ENCODE peak calls at places on chromosome 3, in six cellular contexts. G is foreskin fibroblast; F is endodermal cell; A is CD8-positive, alpha-beta memory T cell; K is psoas muscle; Y is left lung. C is an unnamed sample.

GRCh38 chr3:76495216-76495615 is 544.7 kb upstream of the ROBO2 start:
- DNase-seq in G (peak; percentile 3), F (no peak), A (no peak), K (no peak), Y (no peak), C (no peak)

GRCh38 chr3:195123196-195123805 is 147.7 kb downstream of the XXYLT1 start:
- DNase-seq in G (no peak), F (peak; percentile 76), A (no peak), K (no peak), Y (no peak), C (peak; percentile 86)

GRCh38 chr3:112360574-112360973 is 27.6 kb downstream of the CD200 start:
- DNase-seq in G (no peak), F (no peak), A (no peak), K (no peak), Y (no peak), C (no peak)

GRCh38 chr3:49415931-49416601 is 3.8 kb downstream of the TCTA start:
- DNase-seq in G (no peak), F (no peak), A (peak; percentile 79), K (peak; percentile 46), Y (peak; percentile 17), C (no peak)

GRCh38 chr3:37903320-37903719 is 41.6 kb downstream of the CTDSPL start:
- DNase-seq in G (no peak), F (no peak), A (no peak), K (no peak), Y (no peak), C (no peak)

GRCh38 chr3:65971281-65972252 is 67.2 kb downstream of the MAGI1 start:
- DNase-seq in G (peak; percentile 49), F (peak; percentile 76), A (no peak), K (no peak), Y (no peak), C (no peak)

GRCh38 chr3:139906441-139906840 is 28.5 kb upstream of the CLSTN2 start:
- DNase-seq in G (peak; percentile 8), F (peak; percentile 77), A (no peak), K (no peak), Y (no peak), C (no peak)

GRCh38 chr3:133384331-133385027 is 15.4 kb upstream of the BFSP2 start:
- DNase-seq in G (peak; percentile 69), F (peak; percentile 92), A (no peak), K (peak; percentile 81), Y (peak; percentile 82), C (peak; percentile 86)

GRCh38 chr3:14335774-14336413 is 66.5 kb upstream of the SLC6A6 start:
- DNase-seq in G (no peak), F (no peak), A (no peak), K (no peak), Y (no peak), C (no peak)

GRCh38 chr3:18575573-18575972 is 150.4 kb upstream of the SATB1 start:
- DNase-seq in G (no peak), F (no peak), A (no peak), K (no peak), Y (no peak), C (no peak)

GRCh38 chr3:50246517-50246954 is 10.5 kb downstream of the GNAI2 start:
- DNase-seq in G (peak; percentile 95), F (peak; percentile 87), A (peak; percentile 87), K (no peak), Y (peak; percentile 79), C (peak; percentile 72)

GRCh38 chr3:157475921-157476395 is 27.3 kb downstream of the VEPH1 start:
- DNase-seq in G (peak; percentile 81), F (no peak), A (no peak), K (no peak), Y (no peak), C (no peak)

GRCh38 chr3:156495816-156496215 is 59.1 kb downstream of the SSR3 start:
- DNase-seq in G (no peak), F (no peak), A (no peak), K (no peak), Y (no peak), C (no peak)

GRCh38 chr3:47370887-47371697 is 9.7 kb upstream of the PTPN23 start:
- DNase-seq in G (peak; percentile 35), F (peak; percentile 79), A (peak; percentile 52), K (no peak), Y (no peak), C (peak; percentile 91)

GRCh38 chr3:901953-902778 is 190.7 kb upstream of the CNTN6 start:
- DNase-seq in G (peak; percentile 9), F (no peak), A (no peak), K (no peak), Y (no peak), C (peak; percentile 2)

GRCh38 chr3:156760333-156760732 is 65.8 kb upstream of the LEKR1 start:
- DNase-seq in G (peak; percentile 27), F (no peak), A (no peak), K (no peak), Y (no peak), C (no peak)

GRCh38 chr3:126111126-126111551 is 27.2 kb upstream of the SLC41A3 start:
- DNase-seq in G (no peak), F (peak; percentile 23), A (no peak), K (no peak), Y (no peak), C (no peak)

GRCh38 chr3:122101646-122102045 is 46.5 kb downstream of the CD86 start:
- DNase-seq in G (peak; percentile 21), F (no peak), A (no peak), K (no peak), Y (no peak), C (peak; percentile 37)

GRCh38 chr3:67017211-67017610 is 19.1 kb downstream of the KBTBD8 start:
- DNase-seq in G (peak; percentile 80), F (peak; percentile 55), A (no peak), K (no peak), Y (no peak), C (no peak)

GRCh38 chr3:188578579-188579363 is 424.8 kb downstream of the LPP start:
- DNase-seq in G (peak; percentile 80), F (no peak), A (no peak), K (peak; percentile 77), Y (no peak), C (no peak)

DNA sequence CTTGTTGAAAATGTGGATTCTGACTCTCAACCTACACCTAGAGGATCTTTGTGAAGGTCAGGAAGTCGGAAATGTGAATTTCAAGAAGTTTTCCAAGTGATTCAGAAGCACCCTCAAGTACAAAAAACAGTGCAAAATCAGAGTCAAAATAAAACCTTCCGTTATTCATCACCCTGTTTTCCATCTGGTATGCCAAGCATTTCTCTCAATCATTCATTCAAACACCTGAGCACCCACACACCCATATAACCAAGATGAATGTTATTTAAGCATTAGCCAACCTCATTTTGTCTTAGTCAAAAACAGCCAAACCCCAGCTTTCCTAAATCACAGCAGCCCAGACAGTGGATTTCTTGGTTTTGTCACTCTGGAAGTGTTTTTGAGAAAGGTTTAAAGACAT is 91.1 kb downstream of the OSBPL10 start:
- DNase-seq in G (no peak), F (no peak), A (no peak), K (no peak), Y (no peak), C (no peak)
- H3K4me3 ChIP-seq in G (no peak overlapping the region), F (no peak overlapping the region), A (no peak overlapping the region), K (no peak overlapping the region), Y (no peak overlapping the region), C (no peak overlapping the region)

DNA sequence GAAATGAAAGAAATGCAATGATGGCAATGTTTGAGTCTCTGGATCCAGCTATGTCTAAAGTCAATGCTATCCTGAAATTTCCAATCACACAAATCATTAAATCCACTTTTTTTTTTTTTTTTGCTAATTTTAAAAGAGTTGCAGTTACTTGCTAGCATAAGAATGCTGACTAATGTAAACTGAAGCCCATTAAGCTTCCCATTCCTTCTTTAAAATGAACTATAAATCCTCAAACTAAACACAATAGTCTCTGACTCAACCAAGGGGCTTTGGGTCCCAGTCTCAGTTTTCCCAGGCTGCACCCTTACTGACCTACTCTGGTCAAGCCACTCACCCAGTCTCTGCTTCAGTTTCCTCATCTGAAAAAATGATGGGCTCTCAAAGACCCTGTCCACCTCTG is 361.1 kb downstream of the ERC2 start:
- DNase-seq in G (no peak), F (no peak), A (no peak), K (no peak), Y (no peak), C (no peak)
- H3K4me3 ChIP-seq in G (no peak overlapping the region), F (no peak overlapping the region), A (no peak overlapping the region), K (no peak overlapping the region), Y (no peak overlapping the region), C (no peak overlapping the region)

GRCh38 chr3:196790636-196791035 is 51.0 kb downstream of the PAK2 start:
- DNase-seq in G (no peak), F (no peak), A (no peak), K (no peak), Y (no peak), C (no peak)
- H3K4me3 ChIP-seq in G (no peak overlapping the region), F (peak overlapping the region; percentile 61), A (no peak overlapping the region), K (no peak overlapping the region), Y (no peak overlapping the region), C (no peak overlapping the region)

GRCh38 chr3:129687586-129688125 is 81.2 kb upstream of the PLXND1 start:
- DNase-seq in G (no peak), F (no peak), A (no peak), K (no peak), Y (no peak), C (no peak)
- H3K4me3 ChIP-seq in G (no peak overlapping the region), F (peak overlapping the region; percentile 65), A (no peak overlapping the region), K (peak overlapping the region; percentile 62), Y (no peak overlapping the region), C (no peak overlapping the region)

C was measured in H7.